ENCODE peak calls at places on chromosomes 7 and 10, in four cellular contexts. C, Y, F and J are unnamed samples. For H3K4me1, the result is how much of the 10 kb centered on the place peaks cover.

GRCh38 chr7:108347616-108348015 is 108.6 kb downstream of the NRCAM start:
- DNase-seq in Y (no peak), C (no peak), F (peak), J (peak)

GRCh38 chr10:107477266-107477665 is 312.8 kb upstream of the SORCS1 start:
- DNase-seq in C (no peak), F (no peak), Y (no peak), J (no peak)

GRCh38 chr7:44147026-44147881 is 6.1 kb upstream of the MYL7 start:
- DNase-seq in Y (no peak), F (no peak), C (peak), J (peak)

GRCh38 chr7:43758861-43759683 is 592 bp downstream of the BLVRA start:
- DNase-seq in C (peak), Y (peak), F (peak), J (peak)

GRCh38 chr10:32793033-32793432 is 165.0 kb downstream of the ITGB1 start:
- DNase-seq in F (no peak), C (no peak), Y (no peak), J (no peak)

GRCh38 chr7:47336178-47337020 is 245.5 kb downstream of the TNS3 start:
- DNase-seq in F (peak), Y (no peak), C (no peak), J (no peak)

GRCh38 chr10:93437000-93437945 is 44.9 kb downstream of the MYOF start:
- DNase-seq in F (peak), Y (no peak), C (peak), J (peak)

GRCh38 chr10:112429654-112430230 is 17.0 kb downstream of the ZDHHC6 start:
- DNase-seq in F (no peak), Y (no peak), C (no peak), J (no peak)

GRCh38 chr7:77855371-77856083 is 57.0 kb downstream of the PHTF2 start:
- DNase-seq in Y (no peak), C (no peak), F (peak), J (peak)

GRCh38 chr7:121558288-121558687 is 162.2 kb upstream of the FAM3C start:
- DNase-seq in F (no peak), Y (no peak), C (no peak), J (no peak)

GRCh38 chr7:154767821-154768415 is 235.0 kb downstream of the PAXIP1 start:
- DNase-seq in F (no peak), C (no peak), Y (no peak), J (no peak)

GRCh38 chr10:126158537-126158936 is 229.7 kb downstream of the ADAM12 start:
- DNase-seq in Y (no peak), F (no peak), C (no peak), J (no peak)

GRCh38 chr10:24207781-24208611 is 942 bp upstream of the KIAA1217 start:
- DNase-seq in C (no peak), F (peak), Y (no peak), J (peak)

GRCh38 chr7:929311-929711 is 25.2 kb downstream of the ADAP1 start:
- DNase-seq in F (no peak), C (peak), Y (no peak), J (no peak)

GRCh38 chr10:1368772-1369171 is 312.6 kb downstream of the WDR37 start:
- DNase-seq in F (no peak), Y (no peak), C (no peak), J (peak)

GRCh38 chr10:113100299-113100680 is 150.2 kb downstream of the TCF7L2 start:
- DNase-seq in Y (no peak), C (no peak), F (no peak), J (no peak)

GRCh38 chr7:13903997-13904396 is 85.5 kb downstream of the ETV1 start:
- DNase-seq in F (peak), Y (no peak), C (no peak), J (peak)

GRCh38 chr10:70918851-70919530 is 30.6 kb upstream of the PCBD1 start:
- DNase-seq in Y (no peak), F (no peak), C (no peak), J (no peak)

GRCh38 chr10:76333801-76334200 is 902.4 kb downstream of the LRMDA start:
- DNase-seq in F (no peak), C (no peak), Y (no peak), J (no peak)

GRCh38 chr7:155358066-155358947 is 60.6 kb downstream of the INSIG1 start:
- DNase-seq in F (no peak), Y (no peak), C (no peak), J (no peak)

GRCh38 chr10:89425000-89425399 is 10.6 kb downstream of the IFIT5 start:
- DNase-seq in Y (no peak), F (no peak), C (no peak), J (no peak)

GRCh38 chr7:7138897-7139296 is 43.4 kb upstream of the C1GALT1 start:
- DNase-seq in Y (no peak), F (no peak), C (no peak), J (no peak)

GRCh38 chr10:91345716-91346115 is 64.4 kb upstream of the HECTD2 start:
- DNase-seq in C (no peak), F (peak), Y (no peak), J (no peak)

GRCh38 chr10:50503661-50504320 is 120.0 kb downstream of the SGMS1 start:
- DNase-seq in Y (no peak), C (no peak), F (no peak), J (no peak)

GRCh38 chr10:124738441-124738840 is 5.7 kb downstream of the FAM53B start:
- DNase-seq in Y (no peak), F (no peak), C (no peak), J (no peak)
- H3K4me1 ChIP-seq in Y (half or more), F (under half), C (half or more), J (under half)

DNA sequence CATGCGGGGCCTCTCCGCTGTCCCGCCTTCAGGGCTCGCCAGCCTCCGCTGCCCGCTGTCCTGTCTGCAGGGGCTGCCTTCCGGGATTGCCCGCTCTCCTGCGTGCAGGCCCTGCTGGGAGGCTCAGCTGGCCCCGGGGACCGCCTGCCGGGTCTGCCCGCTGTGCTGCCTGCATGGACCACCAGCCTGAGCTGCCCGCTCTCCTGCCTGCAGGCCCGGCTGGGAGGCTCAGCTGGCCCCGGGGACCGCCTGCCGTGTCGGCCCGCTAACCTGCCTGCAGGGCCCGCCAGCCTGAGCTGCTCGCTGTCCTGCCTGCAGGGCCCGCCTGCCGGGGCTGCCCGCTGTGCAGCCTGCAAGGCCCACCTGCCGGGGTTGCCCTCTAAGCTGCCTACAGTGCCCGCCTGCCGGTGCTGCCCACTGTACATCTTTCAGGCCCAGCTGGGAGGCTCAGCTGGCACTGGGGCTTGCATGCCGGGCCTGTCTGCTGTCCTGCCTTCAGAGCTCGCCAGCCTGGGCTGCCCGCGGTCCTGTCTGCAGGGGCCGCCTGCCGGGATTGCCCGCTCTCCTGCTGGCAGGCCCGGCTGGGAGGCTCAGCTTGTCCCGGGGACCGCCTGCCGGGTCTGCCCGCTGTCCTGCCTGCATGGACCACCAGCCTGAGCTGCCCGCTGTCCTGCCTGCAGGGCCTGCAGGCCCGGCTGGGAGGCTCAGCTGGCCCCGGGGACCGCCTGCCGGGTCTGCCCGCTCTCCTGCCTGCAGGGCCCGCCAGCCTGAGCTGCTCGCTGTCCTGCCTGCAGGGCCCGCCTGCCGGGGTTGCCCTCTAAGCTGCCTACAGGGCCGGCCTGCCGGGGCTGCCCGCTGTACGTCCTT is 165.1 kb downstream of the GLRX3 start:
- DNase-seq in C (peak), Y (peak), F (no peak), J (no peak)
- H3K27ac ChIP-seq in C (peak), Y (peak), F (no peak), J (no peak)

DNA sequence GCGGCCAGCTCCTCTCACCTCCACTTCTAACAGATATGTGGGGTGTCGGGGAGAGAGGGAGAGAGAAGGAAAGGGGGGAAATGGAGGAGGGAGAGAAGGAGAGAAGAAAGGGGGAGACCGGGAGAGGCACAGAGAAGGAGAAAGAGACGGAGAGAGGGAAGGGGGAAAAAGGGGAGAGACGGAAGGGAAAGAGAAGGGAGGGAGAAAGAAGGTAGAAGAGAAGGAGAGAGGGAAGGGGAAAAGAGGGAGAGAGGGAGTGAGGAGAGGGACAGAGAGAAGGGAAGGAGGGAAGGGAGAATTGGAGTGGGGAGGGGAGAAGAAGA is 3.0 kb downstream of the VSTM2A start:
- DNase-seq in F (no peak), Y (no peak), C (no peak), J (no peak)
- H3K4me3 ChIP-seq in F (no peak), Y (no peak), C (no peak), J (no peak)

DNA sequence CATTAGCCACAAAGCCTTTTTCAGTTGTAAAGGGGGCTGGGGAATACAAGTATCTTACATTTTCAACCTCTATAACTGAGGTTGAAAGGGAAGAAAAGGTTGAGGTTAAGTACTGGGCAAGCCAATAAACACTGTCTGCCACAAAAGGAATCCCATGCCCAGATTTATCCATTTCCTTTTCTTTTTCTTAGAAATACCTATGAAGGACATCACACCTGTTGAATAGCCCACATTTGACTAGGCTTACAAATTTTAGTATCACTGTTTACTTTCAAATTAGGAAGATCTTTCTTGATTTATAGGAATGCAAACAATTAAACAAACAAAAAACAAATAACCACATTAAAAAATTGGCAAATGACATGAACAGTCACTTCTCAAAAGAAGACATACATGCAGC is 81.0 kb upstream of the CAV2 start:
- DNase-seq in Y (no peak), C (no peak), F (no peak), J (no peak)
- H3K4me1 ChIP-seq in Y (under half), C (under half), F (under half), J (under half)

GRCh38 chr10:79451046-79451699 is 5.7 kb upstream of the ZCCHC24 start:
- DNase-seq in Y (no peak), F (no peak), C (no peak), J (no peak)

GRCh38 chr10:79454259-79454658 is 8.8 kb upstream of the ZCCHC24 start:
- DNase-seq in F (peak), Y (no peak), C (no peak), J (no peak)

GRCh38 chr10:79453392-79453791 is 8.0 kb upstream of the ZCCHC24 start:
- DNase-seq in F (no peak), C (no peak), Y (no peak), J (no peak)

GRCh38 chr10:79449181-79450146 is 4.0 kb upstream of the ZCCHC24 start:
- DNase-seq in Y (no peak), F (no peak), C (no peak), J (no peak)

GRCh38 chr10:79452174-79452611 is 6.8 kb upstream of the ZCCHC24 start:
- DNase-seq in F (no peak), C (no peak), Y (no peak), J (peak)
- H3K27ac ChIP-seq in F (no peak), C (no peak), Y (no peak), J (no peak)

DNA sequence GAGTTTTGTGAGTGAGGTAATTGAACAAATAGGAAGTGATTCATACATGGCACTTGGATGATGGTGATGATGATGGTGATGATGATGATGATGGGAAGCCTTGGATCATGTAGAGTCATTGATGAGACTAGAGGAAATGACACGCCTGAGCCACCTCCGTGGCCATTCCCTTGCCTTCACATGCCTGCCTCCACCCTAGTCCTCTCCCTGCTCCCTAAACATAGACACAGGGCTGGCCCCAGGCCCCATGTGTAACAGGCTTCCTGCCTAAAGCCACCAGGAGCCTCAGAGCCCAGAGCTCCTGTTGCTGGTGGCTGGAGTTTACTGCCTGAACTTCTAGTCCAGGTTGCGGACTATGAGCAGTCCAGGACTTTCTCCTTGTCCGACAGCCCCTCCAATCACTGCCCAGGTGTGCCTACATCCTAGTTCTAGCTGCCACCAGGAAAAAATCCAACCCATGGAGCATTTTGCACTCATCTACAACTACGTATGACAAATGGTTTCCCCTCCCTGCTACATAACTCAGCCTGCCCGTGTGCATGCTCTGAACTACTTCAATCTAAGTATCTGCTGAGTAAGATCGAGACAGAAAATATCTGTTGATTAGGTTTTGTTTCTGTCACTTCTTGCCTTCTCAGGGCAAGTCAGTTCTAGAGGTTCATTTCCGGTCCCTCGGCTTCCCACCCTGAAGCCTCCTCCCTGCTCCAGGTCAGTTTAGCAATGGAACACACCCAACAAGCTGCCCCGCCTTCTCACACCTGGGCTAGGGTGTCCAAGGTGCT is 35.5 kb upstream of the KDM7A start:
- DNase-seq in F (peak), C (no peak), Y (no peak), J (no peak)
- H3K4me3 ChIP-seq in F (no peak), C (no peak), Y (no peak), J (no peak)

DNA sequence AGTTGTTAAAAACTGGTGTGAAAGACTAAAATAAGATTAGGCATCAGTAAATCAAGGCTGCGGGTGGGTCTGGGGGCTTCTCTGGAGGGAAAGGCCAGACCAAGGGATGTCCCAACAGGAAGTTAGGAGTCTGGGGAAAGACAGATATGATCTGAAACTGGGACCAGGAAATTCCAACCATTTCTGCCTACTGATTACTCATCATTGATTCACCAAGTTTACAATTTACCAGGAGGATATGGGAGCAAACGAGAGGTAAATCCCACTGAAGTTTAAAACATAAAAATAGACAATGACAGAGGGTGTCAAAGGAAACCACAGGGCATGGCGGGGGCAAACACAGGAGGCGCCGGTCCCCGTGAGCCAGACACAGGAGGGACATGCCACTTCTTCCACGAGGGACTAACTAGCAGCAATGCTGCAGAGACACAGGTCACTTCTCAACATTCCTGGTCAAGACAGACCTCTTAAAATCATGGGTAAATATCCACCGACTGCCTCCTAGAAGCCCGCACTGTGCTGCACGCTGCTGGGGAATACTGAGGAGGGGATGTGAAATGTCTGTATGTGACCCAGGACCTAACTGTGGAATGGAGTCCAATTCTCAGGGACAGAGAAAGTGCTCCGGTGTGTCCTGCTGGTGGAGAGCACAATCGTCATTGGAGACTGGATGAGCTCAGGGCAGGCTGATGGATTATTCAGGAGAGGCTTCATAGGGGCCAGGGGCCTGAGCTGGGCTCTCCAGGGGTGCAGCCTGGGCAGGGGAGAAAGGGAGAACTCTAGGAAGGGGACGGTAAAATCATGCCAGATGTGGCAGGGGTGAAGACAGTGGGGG is 153.4 kb upstream of the KLF14 start:
- DNase-seq in F (peak), Y (no peak), C (no peak), J (no peak)
- H3K4me1 ChIP-seq in F (half or more), Y (under half), C (under half), J (under half)

DNA sequence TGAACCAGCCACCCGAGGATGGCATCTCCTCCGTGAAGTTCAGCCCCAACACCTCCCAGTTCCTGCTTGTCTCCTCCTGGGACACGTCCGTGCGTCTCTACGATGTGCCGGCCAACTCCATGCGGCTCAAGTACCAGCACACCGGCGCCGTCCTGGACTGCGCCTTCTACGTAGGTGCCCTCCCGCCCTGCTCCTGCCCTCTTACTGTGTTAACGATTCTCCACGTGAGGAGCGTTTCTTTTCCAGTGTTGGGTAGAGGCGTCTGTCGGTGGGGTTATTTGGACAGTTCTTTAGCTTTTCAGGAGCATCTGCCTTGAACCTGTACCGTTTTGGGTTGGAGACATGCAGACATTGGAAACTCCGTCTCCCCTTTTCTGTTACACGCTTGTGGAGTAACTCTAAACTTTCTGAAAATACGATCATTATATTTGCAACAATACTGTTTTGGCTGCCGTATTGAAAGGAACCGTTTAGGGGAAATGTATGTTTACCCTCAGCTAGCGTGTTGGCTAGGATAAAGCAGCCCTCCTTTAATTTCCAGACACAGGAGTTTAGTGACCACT is 822 bp downstream of the BUB3 start:
- DNase-seq in Y (no peak), F (peak), C (no peak), J (peak)
- H3K27ac ChIP-seq in Y (peak), F (peak), C (no peak), J (peak)

GRCh38 chr10:122232781-122233180 is 38.3 kb upstream of the BTBD16 start:
- DNase-seq in F (peak), Y (no peak), C (no peak), J (peak)

GRCh38 chr10:122227754-122228153 is 43.3 kb upstream of the BTBD16 start:
- DNase-seq in Y (no peak), F (no peak), C (no peak), J (no peak)

GRCh38 chr10:122233857-122234348 is 37.2 kb upstream of the BTBD16 start:
- DNase-seq in F (no peak), C (no peak), Y (no peak), J (no peak)

GRCh38 chr10:122229678-122230077 is 41.4 kb upstream of the BTBD16 start:
- DNase-seq in Y (no peak), C (no peak), F (no peak), J (no peak)

GRCh38 chr10:122230222-122230621 is 40.9 kb upstream of the BTBD16 start:
- DNase-seq in C (no peak), F (no peak), Y (no peak), J (no peak)
- H3K4me3 ChIP-seq in C (no peak), F (no peak), Y (no peak), J (no peak)